ENCODE peak calls at places on chromosome 7, in four cellular contexts. One of them, this sample, is unnamed.

GRCh38 chr7:100789055-100789454 is 38.3 kb downstream of the EPHB4 start:
- DNase-seq in lower lobe of right lung: no peak
- DNase-seq in tibial artery: no peak
- DNase-seq in stimulated activated CD4-positive, alpha-beta T cell treated with anti-CD3 and anti-CD28 coated beads, Interleukin-2, amount 100 ng/mL, for 48 hours: no peak
- DNase-seq in this sample: no peak

GRCh38 chr7:94741179-94741578 is 85.2 kb upstream of the SGCE start:
- DNase-seq in lower lobe of right lung: no peak
- DNase-seq in stimulated activated CD4-positive, alpha-beta T cell treated with anti-CD3 and anti-CD28 coated beads, Interleukin-2, amount 100 ng/mL, for 48 hours: no peak
- DNase-seq in tibial artery: no peak
- DNase-seq in this sample: no peak

GRCh38 chr7:157568071-157568784 is 231.4 kb downstream of the DNAJB6 start:
- DNase-seq in stimulated activated CD4-positive, alpha-beta T cell treated with anti-CD3 and anti-CD28 coated beads, Interleukin-2, amount 100 ng/mL, for 48 hours: no peak
- DNase-seq in tibial artery: no peak
- DNase-seq in lower lobe of right lung: no peak
- DNase-seq in this sample: no peak

GRCh38 chr7:9391221-9391620 is 957.8 kb downstream of the NXPH1 start:
- DNase-seq in stimulated activated CD4-positive, alpha-beta T cell treated with anti-CD3 and anti-CD28 coated beads, Interleukin-2, amount 100 ng/mL, for 48 hours: no peak
- DNase-seq in tibial artery: no peak
- DNase-seq in lower lobe of right lung: no peak
- DNase-seq in this sample: no peak

GRCh38 chr7:91722831-91723230 is 157.7 kb downstream of the MTERF1 start:
- DNase-seq in lower lobe of right lung: no peak
- DNase-seq in tibial artery: no peak
- DNase-seq in stimulated activated CD4-positive, alpha-beta T cell treated with anti-CD3 and anti-CD28 coated beads, Interleukin-2, amount 100 ng/mL, for 48 hours: no peak
- DNase-seq in this sample: no peak

GRCh38 chr7:14751461-14751860 is 151.1 kb downstream of the DGKB start:
- DNase-seq in stimulated activated CD4-positive, alpha-beta T cell treated with anti-CD3 and anti-CD28 coated beads, Interleukin-2, amount 100 ng/mL, for 48 hours: no peak
- DNase-seq in lower lobe of right lung: no peak
- DNase-seq in tibial artery: no peak
- DNase-seq in this sample: no peak

GRCh38 chr7:91598791-91599190 is 281.7 kb downstream of the MTERF1 start:
- DNase-seq in stimulated activated CD4-positive, alpha-beta T cell treated with anti-CD3 and anti-CD28 coated beads, Interleukin-2, amount 100 ng/mL, for 48 hours: no peak
- DNase-seq in lower lobe of right lung: no peak
- DNase-seq in tibial artery: no peak
- DNase-seq in this sample: no peak

GRCh38 chr7:50696810-50697582 is 85.7 kb downstream of the GRB10 start:
- DNase-seq in stimulated activated CD4-positive, alpha-beta T cell treated with anti-CD3 and anti-CD28 coated beads, Interleukin-2, amount 100 ng/mL, for 48 hours: no peak
- DNase-seq in tibial artery: no peak
- DNase-seq in lower lobe of right lung: no peak
- DNase-seq in this sample: no peak

GRCh38 chr7:34315032-34315431 is 343.0 kb upstream of the NPSR1 start:
- DNase-seq in tibial artery: no peak
- DNase-seq in lower lobe of right lung: no peak
- DNase-seq in stimulated activated CD4-positive, alpha-beta T cell treated with anti-CD3 and anti-CD28 coated beads, Interleukin-2, amount 100 ng/mL, for 48 hours: no peak
- DNase-seq in this sample: peak

GRCh38 chr7:1231214-1232102 is 1.2 kb upstream of the UNCX start:
- DNase-seq in tibial artery: no peak
- DNase-seq in lower lobe of right lung: no peak
- DNase-seq in stimulated activated CD4-positive, alpha-beta T cell treated with anti-CD3 and anti-CD28 coated beads, Interleukin-2, amount 100 ng/mL, for 48 hours: no peak
- DNase-seq in this sample: no peak

GRCh38 chr7:137682596-137682995 is 164.2 kb downstream of the DGKI start:
- DNase-seq in lower lobe of right lung: no peak
- DNase-seq in tibial artery: no peak
- DNase-seq in stimulated activated CD4-positive, alpha-beta T cell treated with anti-CD3 and anti-CD28 coated beads, Interleukin-2, amount 100 ng/mL, for 48 hours: no peak
- DNase-seq in this sample: peak

GRCh38 chr7:158611541-158611940 is 23.9 kb upstream of the PTPRN2 start:
- DNase-seq in lower lobe of right lung: no peak
- DNase-seq in stimulated activated CD4-positive, alpha-beta T cell treated with anti-CD3 and anti-CD28 coated beads, Interleukin-2, amount 100 ng/mL, for 48 hours: no peak
- DNase-seq in tibial artery: no peak
- DNase-seq in this sample: no peak